ENCODE peak calls at places on chromosomes 1 and 21, in seven cellular contexts. X, B, R, M, L, N and Z are unnamed samples.

GRCh38 chr21:46060596-46061061 is 37.3 kb upstream of the COL6A2 start:
- DNase-seq in N (no peak), M (no peak), X (no peak), R (no peak), B (peak), L (peak), Z (no peak)

GRCh38 chr21:34166468-34166867 is 93.1 kb downstream of the MRPS6 start:
- DNase-seq in L (no peak), X (no peak), B (no peak), R (no peak), N (no peak), M (peak), Z (no peak)

GRCh38 chr1:111015222-111015621 is 51.5 kb upstream of the LRIF1 start:
- DNase-seq in N (no peak), L (no peak), M (peak), B (no peak), R (no peak), X (no peak), Z (no peak)

GRCh38 chr1:63322944-63323865 is 838 bp downstream of the FOXD3 start:
- DNase-seq in N (no peak), M (peak), R (no peak), L (no peak), X (no peak), B (no peak), Z (no peak)

GRCh38 chr1:4673494-4673893 is 19.1 kb downstream of the AJAP1 start:
- DNase-seq in R (no peak), B (no peak), M (no peak), N (no peak), X (no peak), L (no peak), Z (no peak)

GRCh38 chr1:234047113-234047512 is 142.6 kb downstream of the SLC35F3 start:
- DNase-seq in B (no peak), L (no peak), M (no peak), R (no peak), N (no peak), X (no peak), Z (no peak)

GRCh38 chr1:50368179-50369007 is 54.9 kb downstream of the DMRTA2 start:
- DNase-seq in L (peak), N (peak), B (no peak), X (peak), M (peak), R (no peak), Z (peak)

GRCh38 chr1:181010789-181011188 is 11.9 kb downstream of the STX6 start:
- DNase-seq in X (no peak), N (no peak), M (no peak), L (no peak), R (no peak), B (no peak), Z (no peak)

GRCh38 chr1:168621356-168621755 is 45.0 kb downstream of the XCL1 start:
- DNase-seq in R (no peak), M (peak), X (no peak), L (no peak), N (no peak), B (no peak), Z (no peak)

GRCh38 chr1:40313958-40314720 is 2.9 kb downstream of the COL9A2 start:
- DNase-seq in R (no peak), X (no peak), B (no peak), M (no peak), L (no peak), N (no peak), Z (no peak)

GRCh38 chr1:91120915-91121314 is 99.1 kb upstream of the ZNF644 start:
- DNase-seq in M (peak), X (no peak), L (no peak), N (no peak), B (no peak), R (no peak), Z (no peak)

GRCh38 chr21:33020558-33021100 is 5.1 kb upstream of the OLIG2 start:
- DNase-seq in B (no peak), L (no peak), X (no peak), M (no peak), R (no peak), N (no peak), Z (no peak)

GRCh38 chr1:117534995-117535467 is 70.8 kb upstream of the TENT5C start:
- DNase-seq in X (peak), R (peak), M (peak), B (no peak), L (peak), N (peak), Z (peak)

GRCh38 chr1:168485048-168485447 is 58.7 kb downstream of the XCL2 start:
- DNase-seq in N (no peak), M (no peak), B (peak), R (no peak), L (no peak), X (no peak), Z (no peak)

GRCh38 chr1:94924967-94925366 is 1.9 kb downstream of the CNN3 start:
- DNase-seq in X (peak), N (no peak), M (no peak), B (no peak), R (no peak), L (no peak), Z (no peak)

GRCh38 chr1:21781971-21782867 is 730 bp downstream of the USP48 start:
- DNase-seq in X (peak), L (peak), M (peak), N (no peak), B (peak), R (no peak), Z (no peak)

GRCh38 chr1:17212009-17212408 is 7.1 kb downstream of the PADI1 start:
- DNase-seq in L (peak), M (no peak), R (no peak), B (no peak), X (no peak), N (no peak), Z (no peak)

GRCh38 chr1:94912263-94912986 is 14.5 kb downstream of the CNN3 start:
- DNase-seq in R (no peak), N (no peak), L (no peak), X (no peak), B (no peak), M (no peak), Z (no peak)

GRCh38 chr1:57304591-57304990 is 119.3 kb downstream of the DAB1 start:
- DNase-seq in X (no peak), B (no peak), R (no peak), L (no peak), M (no peak), N (no peak), Z (no peak)

GRCh38 chr21:34999397-34999941 is 49.6 kb downstream of the RUNX1 start:
- DNase-seq in B (no peak), M (no peak), N (no peak), L (no peak), X (no peak), R (no peak), Z (no peak)

GRCh38 chr1:154404984-154405761 is at the start of gene IL6R:
- DNase-seq in B (peak), M (peak), R (no peak), N (peak), X (peak), L (peak), Z (no peak)

GRCh38 chr1:2115922-2116341 is 65.7 kb downstream of the PRKCZ start:
- DNase-seq in B (no peak), M (peak), R (peak), L (no peak), N (no peak), X (no peak), Z (no peak)

GRCh38 chr1:206472454-206472853 is 2.2 kb downstream of the IKBKE start:
- DNase-seq in N (no peak), B (no peak), L (no peak), X (no peak), M (peak), R (no peak), Z (no peak)

GRCh38 chr1:8315573-8316475 is 2.1 kb upstream of the SLC45A1 start:
- DNase-seq in X (no peak), R (no peak), B (no peak), N (no peak), L (no peak), M (peak), Z (no peak)

GRCh38 chr1:47978486-47978885 is 18.7 kb downstream of the TRABD2B start:
- DNase-seq in X (no peak), R (no peak), B (no peak), L (no peak), M (no peak), N (no peak), Z (no peak)

GRCh38 chr1:27760411-27760810 is 12.6 kb upstream of the STX12 start:
- DNase-seq in M (peak), X (peak), B (no peak), L (no peak), N (no peak), R (no peak), Z (no peak)

GRCh38 chr1:96544051-96544830 is 177.3 kb upstream of the PTBP2 start:
- DNase-seq in N (no peak), X (no peak), B (no peak), R (no peak), M (no peak), L (no peak), Z (no peak)

GRCh38 chr1:93475691-93476090 is 27.8 kb downstream of the FNBP1L start:
- DNase-seq in B (no peak), N (no peak), X (no peak), L (no peak), M (no peak), R (no peak), Z (no peak)

GRCh38 chr1:173193639-173194038 is 13.5 kb downstream of the TNFSF4 start:
- DNase-seq in B (no peak), N (no peak), R (no peak), M (no peak), X (peak), L (no peak), Z (no peak)

GRCh38 chr1:223709598-223709997 is 2.7 kb upstream of the CAPN2 start:
- DNase-seq in M (no peak), X (peak), L (no peak), B (no peak), N (no peak), R (no peak), Z (no peak)

GRCh38 chr1:5992814-5993552 is 758 bp upstream of the NPHP4 start:
- DNase-seq in N (no peak), X (no peak), R (no peak), B (no peak), L (no peak), M (peak), Z (no peak)

GRCh38 chr1:65344171-65344570 is 34.8 kb downstream of the DNAJC6 start:
- DNase-seq in N (peak), B (no peak), R (no peak), L (no peak), X (no peak), M (no peak), Z (no peak)

GRCh38 chr1:61056674-61057439 is 25.5 kb upstream of the NFIA start:
- DNase-seq in L (peak), N (no peak), B (no peak), X (peak), M (peak), R (no peak), Z (no peak)

GRCh38 chr1:79100385-79100784 is 93.9 kb upstream of the ADGRL4 start:
- DNase-seq in X (peak), N (no peak), B (no peak), M (no peak), R (no peak), L (no peak), Z (no peak)

GRCh38 chr1:165481820-165482532 is 37.0 kb upstream of the RXRG start:
- DNase-seq in L (peak), R (peak), N (no peak), B (peak), X (peak), M (peak), Z (no peak)

GRCh38 chr21:31526040-31526439 is 133.5 kb upstream of the SOD1 start:
- DNase-seq in R (no peak), X (no peak), B (no peak), M (peak), L (no peak), N (no peak), Z (no peak)

GRCh38 chr1:167083066-167083682 is 7.0 kb downstream of the GPA33 start:
- DNase-seq in X (no peak), N (no peak), R (no peak), B (no peak), L (peak), M (no peak), Z (no peak)

DNA sequence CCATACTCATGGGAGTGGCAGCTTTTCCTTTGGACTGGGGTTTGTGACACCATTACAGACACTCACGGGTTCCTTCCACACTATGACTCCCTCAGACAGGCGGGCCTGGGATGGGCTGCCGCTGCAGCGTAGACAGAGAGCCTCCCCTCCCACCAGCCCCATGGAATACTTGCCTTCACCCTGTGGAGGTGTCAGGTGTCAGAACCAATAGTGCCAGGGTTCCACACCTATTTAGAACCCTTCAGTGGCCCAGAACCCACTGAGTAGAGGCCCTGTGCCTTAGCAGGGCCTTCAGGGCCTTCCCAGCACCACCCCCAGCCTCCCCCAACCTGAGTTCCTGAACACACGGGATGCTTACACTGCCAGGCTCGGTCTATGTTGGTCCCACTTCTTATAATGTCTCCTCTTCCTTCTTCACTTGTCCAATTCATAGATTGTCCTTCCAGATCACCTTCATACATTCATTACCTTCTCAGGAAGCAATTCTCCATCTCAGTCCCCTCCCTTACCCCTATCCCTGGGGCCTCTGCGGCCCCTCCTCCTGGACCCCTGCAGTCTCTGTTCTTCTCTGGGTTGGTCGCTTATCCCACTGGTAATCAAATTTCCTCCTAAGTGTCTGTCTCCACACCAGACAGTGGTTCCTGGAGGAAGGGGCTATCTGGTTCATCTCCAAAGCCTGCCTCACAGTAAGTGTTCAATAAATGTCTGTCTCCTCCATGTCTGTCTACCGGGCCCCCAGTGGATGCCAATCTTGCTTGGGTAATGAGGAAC is 1.4 kb upstream of the RHBG start:
- DNase-seq in R (no peak), N (no peak), L (no peak), B (no peak), M (peak), X (no peak), Z (no peak)
- TF ChIP-seq POLR2AphosphoS5 in R (no peak), N (no peak), L (no peak), B (no peak), M (no peak), X (no peak), Z (no peak)

GRCh38 chr1:151047925-151048644 is 534 bp downstream of the C1orf56 start:
- DNase-seq in N (peak), M (peak), L (peak), R (no peak), X (peak), B (peak), Z (peak)
- TF ChIP-seq POLR2AphosphoS5 in N (peak), M (peak), L (no peak), R (peak), X (peak), B (no peak), Z (peak)

DNA sequence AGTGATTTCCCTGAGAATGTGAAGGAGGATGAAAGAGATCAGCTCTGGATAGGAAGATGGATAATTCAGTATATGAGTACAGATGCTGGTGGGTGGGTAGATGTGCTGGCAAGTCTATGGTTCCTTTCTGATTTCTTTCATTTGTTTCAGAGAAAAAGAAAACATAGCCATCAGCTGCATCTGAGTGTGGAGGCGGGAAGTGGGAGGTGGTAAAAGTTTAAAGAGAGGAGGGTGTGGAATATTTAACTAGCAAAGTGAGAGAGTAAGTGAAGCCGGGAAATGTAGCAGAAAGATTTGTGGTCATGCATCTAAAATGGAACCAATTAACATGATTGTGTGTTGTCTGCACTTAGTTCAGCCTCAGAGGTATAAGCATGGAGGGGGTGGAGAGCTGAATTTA is 16.4 kb downstream of the RPE65 start:
- DNase-seq in X (no peak), R (no peak), B (no peak), L (no peak), M (no peak), N (no peak), Z (no peak)
- TF ChIP-seq POLR2AphosphoS5 in X (no peak), R (no peak), B (no peak), L (no peak), M (no peak), N (no peak), Z (no peak)

GRCh38 chr1:162535501-162535900 is 26.0 kb upstream of the UAP1 start:
- DNase-seq in X (no peak), L (no peak), N (no peak), R (no peak), B (no peak), M (no peak), Z (no peak)

GRCh38 chr1:162527324-162527723 is 29.7 kb downstream of the UHMK1 start:
- DNase-seq in X (no peak), L (no peak), B (no peak), M (no peak), N (no peak), R (no peak), Z (no peak)

GRCh38 chr1:162530985-162531319 is 30.6 kb upstream of the UAP1 start:
- DNase-seq in X (no peak), M (no peak), N (no peak), R (no peak), L (no peak), B (no peak), Z (no peak)

DNA sequence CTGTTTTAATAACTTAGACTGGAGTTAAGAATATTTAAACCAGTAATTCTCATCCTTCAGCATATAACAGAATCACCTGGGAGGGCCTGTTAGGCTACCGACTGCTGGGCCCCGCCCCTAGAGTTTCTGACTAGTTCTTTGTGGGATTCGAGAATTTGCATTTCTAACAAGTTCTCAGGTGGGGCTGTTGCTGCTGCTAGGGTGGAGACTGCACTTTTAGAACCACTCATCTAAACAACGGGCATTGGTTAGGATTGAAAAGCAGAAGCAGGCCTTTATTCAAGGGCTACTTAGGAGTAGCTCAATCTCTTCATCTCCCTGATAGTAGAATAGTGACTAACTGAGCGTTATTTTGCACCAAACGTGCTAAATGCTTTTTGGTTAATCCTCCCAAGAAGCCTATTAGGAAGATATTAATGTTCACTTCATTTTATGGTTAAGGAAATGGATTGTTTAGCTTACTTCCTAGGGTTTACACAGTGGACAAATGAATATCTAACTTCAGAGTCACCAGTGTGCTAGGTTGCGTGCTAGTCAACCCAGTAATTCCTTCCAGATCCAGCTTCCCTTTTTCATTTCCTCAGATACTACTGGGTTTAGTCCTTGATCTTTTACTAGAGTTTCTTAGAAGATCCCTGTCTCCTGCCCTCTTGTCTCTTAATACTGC is 31.1 kb upstream of the UAP1 start:
- DNase-seq in X (peak), N (peak), R (peak), B (no peak), M (peak), L (no peak), Z (peak)
- TF ChIP-seq POLR2AphosphoS5 in X (no peak), N (no peak), R (no peak), B (no peak), M (no peak), L (no peak), Z (no peak)

GRCh38 chr1:31955917-31956736 is 18.0 kb upstream of the PTP4A2 start:
- DNase-seq in N (peak), R (no peak), L (peak), X (peak), M (peak), B (peak), Z (no peak)

GRCh38 chr1:31952825-31953220 is 14.7 kb upstream of the PTP4A2 start:
- DNase-seq in L (no peak), R (no peak), M (no peak), X (no peak), B (no peak), N (no peak), Z (no peak)

GRCh38 chr1:31951276-31951675 is 13.1 kb upstream of the PTP4A2 start:
- DNase-seq in X (no peak), N (no peak), M (no peak), B (no peak), L (no peak), R (no peak), Z (no peak)

GRCh38 chr1:31957701-31958674 is 19.8 kb upstream of the PTP4A2 start:
- DNase-seq in X (no peak), L (no peak), M (no peak), B (no peak), N (peak), R (no peak), Z (no peak)

GRCh38 chr1:31954607-31955283 is 16.6 kb upstream of the PTP4A2 start:
- DNase-seq in N (no peak), M (no peak), B (peak), R (no peak), L (peak), X (peak), Z (no peak)
- TF ChIP-seq POLR2AphosphoS5 in N (no peak), M (no peak), B (peak), R (no peak), L (peak), X (no peak), Z (no peak)

GRCh38 chr1:87329756-87330200 is 1.1 kb downstream of the LMO4 start:
- DNase-seq in M (no peak), B (no peak), X (peak), R (no peak), L (no peak), N (no peak), Z (no peak)
- TF ChIP-seq POLR2AphosphoS5 in M (no peak), B (no peak), X (no peak), R (no peak), L (no peak), N (no peak), Z (no peak)

GRCh38 chr1:211017066-211017691 is 116.8 kb downstream of the KCNH1 start:
- DNase-seq in N (no peak), M (no peak), X (no peak), R (no peak), B (no peak), L (no peak), Z (no peak)
- TF ChIP-seq POLR2AphosphoS5 in N (no peak), M (no peak), X (no peak), R (no peak), B (no peak), L (no peak), Z (no peak)

GRCh38 chr1:243850368-243851128 is 505 bp upstream of the AKT3 start:
- DNase-seq in R (no peak), N (peak), B (peak), L (peak), X (peak), M (peak), Z (peak)
- TF ChIP-seq POLR2AphosphoS5 in R (no peak), N (no peak), B (peak), L (no peak), X (peak), M (no peak), Z (no peak)

GRCh38 chr1:24954631-24955030 is 24.6 kb upstream of the RUNX3 start:
- DNase-seq in B (no peak), R (no peak), L (no peak), N (no peak), M (no peak), X (no peak), Z (no peak)
- TF ChIP-seq POLR2AphosphoS5 in B (no peak), R (no peak), L (no peak), N (peak), M (no peak), X (no peak), Z (no peak)